ENCODE peak calls at places on chromosome X, in nine cellular contexts. One of them, this sample, is unnamed.
A peak's percentile ranks its signal among the peaks of the same experiment; 100 is the strongest.

GRCh38 chrX:538311-538710 is 92.3 kb upstream of the SHOX start:
- DNase-seq in HL-60: no peak
- DNase-seq in nephron progenitor cell: no peak
- DNase-seq in WTC11: no peak
- DNase-seq in GM06990: no peak
- DNase-seq in left lung: no peak
- DNase-seq in A549: no peak
- DNase-seq in IMR-90: no peak
- DNase-seq in astrocyte of the cerebellum: no peak
- DNase-seq in this sample: no peak

GRCh38 chrX:46649421-46650260 is 76.1 kb downstream of the CHST7 start:
- DNase-seq in HL-60: peak; percentile 79
- DNase-seq in nephron progenitor cell: no peak
- DNase-seq in WTC11: peak; percentile 26
- DNase-seq in GM06990: no peak
- DNase-seq in left lung: peak; percentile 43
- DNase-seq in A549: no peak
- DNase-seq in IMR-90: peak; percentile 19
- DNase-seq in astrocyte of the cerebellum: peak; percentile 19
- DNase-seq in this sample: no peak

GRCh38 chrX:136909706-136910564 is 29.4 kb upstream of the RBMX start:
- DNase-seq in HL-60: peak; percentile 84
- DNase-seq in nephron progenitor cell: peak; percentile 77
- DNase-seq in WTC11: peak; percentile 79
- DNase-seq in GM06990: peak; percentile 49
- DNase-seq in left lung: peak; percentile 85
- DNase-seq in A549: peak; percentile 92
- DNase-seq in IMR-90: peak; percentile 91
- DNase-seq in astrocyte of the cerebellum: peak; percentile 87
- DNase-seq in this sample: peak; percentile 67

GRCh38 chrX:40154229-40154852 is 56.6 kb upstream of the BCOR start:
- DNase-seq in HL-60: peak; percentile 51
- DNase-seq in nephron progenitor cell: peak; percentile 34
- DNase-seq in WTC11: peak; percentile 48
- DNase-seq in GM06990: no peak
- DNase-seq in left lung: no peak
- DNase-seq in A549: peak; percentile 57
- DNase-seq in IMR-90: no peak
- DNase-seq in astrocyte of the cerebellum: no peak
- DNase-seq in this sample: peak; percentile 94

GRCh38 chrX:121135488-121136207 is 88.2 kb downstream of the GLUD2 start:
- DNase-seq in HL-60: no peak
- DNase-seq in nephron progenitor cell: no peak
- DNase-seq in WTC11: no peak
- DNase-seq in GM06990: no peak
- DNase-seq in left lung: no peak
- DNase-seq in A549: no peak
- DNase-seq in IMR-90: no peak
- DNase-seq in astrocyte of the cerebellum: no peak
- DNase-seq in this sample: no peak

GRCh38 chrX:154457491-154458115 is 478 bp upstream of the PLXNA3 start:
- DNase-seq in HL-60: no peak
- DNase-seq in nephron progenitor cell: peak; percentile 54
- DNase-seq in WTC11: peak; percentile 71
- DNase-seq in GM06990: peak; percentile 74
- DNase-seq in left lung: peak; percentile 57
- DNase-seq in A549: no peak
- DNase-seq in IMR-90: no peak
- DNase-seq in astrocyte of the cerebellum: no peak
- DNase-seq in this sample: no peak

GRCh38 chrX:143648705-143649104 is 12.8 kb upstream of the SLITRK4 start:
- DNase-seq in HL-60: peak; percentile 38
- DNase-seq in nephron progenitor cell: no peak
- DNase-seq in WTC11: no peak
- DNase-seq in GM06990: no peak
- DNase-seq in left lung: no peak
- DNase-seq in A549: no peak
- DNase-seq in IMR-90: no peak
- DNase-seq in astrocyte of the cerebellum: no peak
- DNase-seq in this sample: no peak

GRCh38 chrX:154333837-154334271 is 38.3 kb downstream of the TKTL1 start:
- DNase-seq in HL-60: peak; percentile 30
- DNase-seq in nephron progenitor cell: no peak
- DNase-seq in WTC11: no peak
- DNase-seq in GM06990: peak; percentile 61
- DNase-seq in left lung: no peak
- DNase-seq in A549: no peak
- DNase-seq in IMR-90: no peak
- DNase-seq in astrocyte of the cerebellum: no peak
- DNase-seq in this sample: peak; percentile 38

GRCh38 chrX:136797787-136798186 is 17.1 kb upstream of the ARHGEF6 start:
- DNase-seq in HL-60: peak; percentile 11
- DNase-seq in nephron progenitor cell: no peak
- DNase-seq in WTC11: no peak
- DNase-seq in GM06990: no peak
- DNase-seq in left lung: no peak
- DNase-seq in A549: no peak
- DNase-seq in IMR-90: no peak
- DNase-seq in astrocyte of the cerebellum: no peak
- DNase-seq in this sample: no peak

GRCh38 chrX:117996918-117997480 is 119.6 kb downstream of the KLHL13 start:
- DNase-seq in HL-60: no peak
- DNase-seq in nephron progenitor cell: no peak
- DNase-seq in WTC11: no peak
- DNase-seq in GM06990: no peak
- DNase-seq in left lung: no peak
- DNase-seq in A549: no peak
- DNase-seq in IMR-90: peak; percentile 63
- DNase-seq in astrocyte of the cerebellum: no peak
- DNase-seq in this sample: no peak

GRCh38 chrX:110145305-110145704 is 142.4 kb downstream of the TMEM164 start:
- DNase-seq in HL-60: no peak
- DNase-seq in nephron progenitor cell: no peak
- DNase-seq in WTC11: no peak
- DNase-seq in GM06990: no peak
- DNase-seq in left lung: no peak
- DNase-seq in A549: no peak
- DNase-seq in IMR-90: no peak
- DNase-seq in astrocyte of the cerebellum: no peak
- DNase-seq in this sample: no peak

GRCh38 chrX:37383313-37383712 is 34.1 kb downstream of the PRRG1 start:
- DNase-seq in HL-60: no peak
- DNase-seq in nephron progenitor cell: no peak
- DNase-seq in WTC11: no peak
- DNase-seq in GM06990: no peak
- DNase-seq in left lung: no peak
- DNase-seq in A549: no peak
- DNase-seq in IMR-90: peak; percentile 28
- DNase-seq in astrocyte of the cerebellum: no peak
- DNase-seq in this sample: no peak

GRCh38 chrX:18927558-18927957 is 56.4 kb downstream of the PHKA2 start:
- DNase-seq in HL-60: no peak
- DNase-seq in nephron progenitor cell: no peak
- DNase-seq in WTC11: no peak
- DNase-seq in GM06990: no peak
- DNase-seq in left lung: no peak
- DNase-seq in A549: no peak
- DNase-seq in IMR-90: no peak
- DNase-seq in astrocyte of the cerebellum: no peak
- DNase-seq in this sample: no peak

GRCh38 chrX:73850124-73851013 is 287.4 kb downstream of the CHIC1 start:
- DNase-seq in HL-60: peak; percentile 33
- DNase-seq in nephron progenitor cell: no peak
- DNase-seq in WTC11: peak; percentile 29
- DNase-seq in GM06990: no peak
- DNase-seq in left lung: peak; percentile 47
- DNase-seq in A549: peak; percentile 53
- DNase-seq in IMR-90: peak; percentile 38
- DNase-seq in astrocyte of the cerebellum: peak; percentile 13
- DNase-seq in this sample: no peak

GRCh38 chrX:19902110-19902509 is 14.7 kb upstream of the SH3KBP1 start:
- DNase-seq in HL-60: no peak
- DNase-seq in nephron progenitor cell: no peak
- DNase-seq in WTC11: no peak
- DNase-seq in GM06990: no peak
- DNase-seq in left lung: peak; percentile 50
- DNase-seq in A549: no peak
- DNase-seq in IMR-90: peak; percentile 38
- DNase-seq in astrocyte of the cerebellum: no peak
- DNase-seq in this sample: no peak

GRCh38 chrX:153960077-153960476 is 11.5 kb downstream of the HCFC1 start:
- DNase-seq in HL-60: no peak
- DNase-seq in nephron progenitor cell: no peak
- DNase-seq in WTC11: no peak
- DNase-seq in GM06990: no peak
- DNase-seq in left lung: no peak
- DNase-seq in A549: no peak
- DNase-seq in IMR-90: no peak
- DNase-seq in astrocyte of the cerebellum: no peak
- DNase-seq in this sample: no peak

GRCh38 chrX:119646515-119646914 is 40.3 kb upstream of the NKRF start:
- DNase-seq in HL-60: no peak
- DNase-seq in nephron progenitor cell: no peak
- DNase-seq in WTC11: no peak
- DNase-seq in GM06990: peak; percentile 50
- DNase-seq in left lung: no peak
- DNase-seq in A549: no peak
- DNase-seq in IMR-90: no peak
- DNase-seq in astrocyte of the cerebellum: no peak
- DNase-seq in this sample: no peak

DNA sequence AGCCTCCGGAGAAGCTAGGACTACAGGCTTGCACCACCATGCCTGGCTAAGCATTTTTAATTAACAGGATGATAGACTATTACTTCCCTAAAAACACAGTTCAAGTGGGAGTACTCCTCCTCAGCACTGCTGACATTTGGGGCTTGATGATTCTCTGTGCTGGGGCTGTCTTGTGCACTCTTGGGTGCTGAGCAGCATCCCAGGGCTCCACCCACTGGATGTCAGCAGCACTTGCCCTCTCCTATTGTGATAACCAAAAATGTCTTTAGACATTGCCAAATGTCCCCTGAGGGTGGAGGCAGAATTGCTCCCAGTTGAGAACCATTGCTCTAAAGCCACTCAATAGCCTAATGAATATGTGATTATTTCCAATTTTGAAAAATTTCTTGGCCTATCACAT is 60.4 kb downstream of the CLCN4 start:
- DNase-seq in HL-60: peak; percentile 10
- DNase-seq in nephron progenitor cell: no peak
- DNase-seq in WTC11: no peak
- DNase-seq in GM06990: no peak
- DNase-seq in left lung: no peak
- DNase-seq in A549: peak; percentile 16
- DNase-seq in IMR-90: no peak
- DNase-seq in astrocyte of the cerebellum: no peak
- DNase-seq in this sample: no peak
- TF ChIP-seq CTCF in HL-60: no peak
- TF ChIP-seq CTCF in nephron progenitor cell: no peak
- TF ChIP-seq CTCF in WTC11: no peak
- TF ChIP-seq CTCF in GM06990: no peak
- TF ChIP-seq CTCF in left lung: no peak
- TF ChIP-seq CTCF in A549: no peak
- TF ChIP-seq CTCF in IMR-90: no peak
- TF ChIP-seq CTCF in astrocyte of the cerebellum: no peak
- TF ChIP-seq CTCF in this sample: no peak

GRCh38 chrX:134144231-134144630 is 92.8 kb upstream of the CCDC160 start:
- DNase-seq in HL-60: peak; percentile 7
- DNase-seq in nephron progenitor cell: no peak
- DNase-seq in WTC11: no peak
- DNase-seq in GM06990: no peak
- DNase-seq in left lung: no peak
- DNase-seq in A549: peak; percentile 8
- DNase-seq in IMR-90: peak; percentile 1
- DNase-seq in astrocyte of the cerebellum: no peak
- DNase-seq in this sample: no peak
- TF ChIP-seq CTCF in HL-60: no peak
- TF ChIP-seq CTCF in nephron progenitor cell: peak; percentile 44
- TF ChIP-seq CTCF in WTC11: no peak
- TF ChIP-seq CTCF in GM06990: peak; percentile 53
- TF ChIP-seq CTCF in left lung: no peak
- TF ChIP-seq CTCF in A549: no peak
- TF ChIP-seq CTCF in IMR-90: peak; percentile 40
- TF ChIP-seq CTCF in astrocyte of the cerebellum: peak; percentile 39
- TF ChIP-seq CTCF in this sample: peak; percentile 86

GRCh38 chrX:44550563-44550962 is 7.9 kb upstream of the FUNDC1 start:
- DNase-seq in HL-60: no peak
- DNase-seq in nephron progenitor cell: no peak
- DNase-seq in WTC11: no peak
- DNase-seq in GM06990: no peak
- DNase-seq in left lung: no peak
- DNase-seq in A549: no peak
- DNase-seq in IMR-90: no peak
- DNase-seq in astrocyte of the cerebellum: no peak
- DNase-seq in this sample: no peak
- TF ChIP-seq CTCF in HL-60: no peak
- TF ChIP-seq CTCF in nephron progenitor cell: no peak
- TF ChIP-seq CTCF in WTC11: no peak
- TF ChIP-seq CTCF in GM06990: no peak
- TF ChIP-seq CTCF in left lung: no peak
- TF ChIP-seq CTCF in A549: no peak
- TF ChIP-seq CTCF in IMR-90: no peak
- TF ChIP-seq CTCF in astrocyte of the cerebellum: no peak
- TF ChIP-seq CTCF in this sample: no peak

DNA sequence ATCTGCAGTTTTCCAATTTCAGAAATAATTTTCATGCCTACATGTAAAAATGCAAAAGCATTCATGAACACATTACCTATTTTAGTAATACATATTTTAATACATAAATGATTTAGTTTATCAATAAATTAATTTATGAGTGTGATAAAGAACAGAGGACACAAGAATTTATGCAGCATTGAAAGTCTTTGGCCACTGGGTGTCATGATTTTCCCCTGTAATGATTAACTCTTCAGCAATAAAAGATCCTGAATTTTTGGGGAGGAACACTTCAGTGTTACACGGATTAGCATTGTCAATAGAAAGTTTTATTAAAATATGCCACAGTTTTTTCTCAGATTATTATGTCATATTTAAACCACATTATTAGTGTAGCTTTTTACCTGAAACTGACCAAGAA is 8.6 kb upstream of the VCX2 start:
- DNase-seq in HL-60: no peak
- DNase-seq in nephron progenitor cell: no peak
- DNase-seq in WTC11: no peak
- DNase-seq in GM06990: no peak
- DNase-seq in left lung: no peak
- DNase-seq in A549: no peak
- DNase-seq in IMR-90: no peak
- DNase-seq in astrocyte of the cerebellum: no peak
- DNase-seq in this sample: no peak
- TF ChIP-seq CTCF in HL-60: no peak
- TF ChIP-seq CTCF in nephron progenitor cell: no peak
- TF ChIP-seq CTCF in WTC11: no peak
- TF ChIP-seq CTCF in GM06990: no peak
- TF ChIP-seq CTCF in left lung: no peak
- TF ChIP-seq CTCF in A549: no peak
- TF ChIP-seq CTCF in IMR-90: no peak
- TF ChIP-seq CTCF in astrocyte of the cerebellum: peak; percentile 7
- TF ChIP-seq CTCF in this sample: peak; percentile 71

This sample was measured in chondrocyte.